ENCODE peak calls at places on chromosomes 3 and 15, in nine cellular contexts. N is pancreas, E is cardiac fibroblast, K is astrocyte of the cerebellum, G is ovary, R is vagina, S is mucosa of descending colon, O is progenitor cell of endocrine pancreas, F is ascending aorta. M is an unnamed sample.

GRCh38 chr3:81829946-81830345 is 68.5 kb upstream of the GBE1 start:
- DNase-seq in O (no peak), S (no peak), G (no peak), F (no peak), N (no peak), K (no peak), R (no peak), E (no peak), M (no peak)

GRCh38 chr3:157087398-157088132 is 72.4 kb downstream of the CCNL1 start:
- DNase-seq in R (no peak), N (no peak), G (no peak), S (peak), K (no peak), E (peak), F (no peak), O (no peak), M (no peak)

GRCh38 chr3:193883551-193883950 is 252.4 kb upstream of the HES1 start:
- DNase-seq in F (no peak), E (peak), N (no peak), O (no peak), G (no peak), R (no peak), S (no peak), K (no peak), M (no peak)

GRCh38 chr3:22141769-22142168 is 390.8 kb upstream of the ZNF385D start:
- DNase-seq in N (no peak), S (no peak), G (no peak), O (no peak), K (no peak), R (no peak), F (no peak), E (no peak), M (no peak)

GRCh38 chr3:67526246-67526645 is 128.2 kb downstream of the SUCLG2 start:
- DNase-seq in G (no peak), K (peak), O (no peak), N (no peak), F (no peak), S (no peak), R (no peak), E (peak), M (no peak)

GRCh38 chr3:48440590-48440958 is 517 bp downstream of the TMA7 start:
- DNase-seq in R (no peak), E (peak), S (peak), N (no peak), G (no peak), K (no peak), F (no peak), O (no peak), M (no peak)

GRCh38 chr3:29427266-29428103 is 146.6 kb downstream of the RBMS3 start:
- DNase-seq in O (no peak), E (no peak), K (peak), F (no peak), G (no peak), N (no peak), S (no peak), R (no peak), M (no peak)

GRCh38 chr15:31193291-31193690 is 91.8 kb upstream of the TRPM1 start:
- DNase-seq in S (no peak), O (no peak), F (no peak), N (no peak), R (no peak), K (no peak), E (no peak), G (no peak), M (no peak)

GRCh38 chr3:535566-536416 is 339.2 kb downstream of the CHL1 start:
- DNase-seq in O (peak), K (no peak), R (no peak), S (no peak), E (peak), F (peak), G (peak), N (peak), M (peak)

GRCh38 chr15:96181873-96182301 is 148.6 kb upstream of the NR2F2 start:
- DNase-seq in N (no peak), G (peak), S (peak), K (no peak), F (peak), E (peak), O (no peak), R (no peak), M (no peak)

GRCh38 chr15:35925634-35926380 is 379.8 kb upstream of the DPH6 start:
- DNase-seq in O (no peak), R (no peak), S (no peak), E (peak), F (no peak), G (no peak), K (no peak), N (no peak), M (no peak)

GRCh38 chr15:58086479-58086878 is 21.0 kb upstream of the ALDH1A2 start:
- DNase-seq in R (no peak), G (no peak), N (no peak), K (no peak), S (no peak), F (no peak), E (peak), O (no peak), M (no peak)

GRCh38 chr15:44956388-44956787 is at the start of gene TERB2:
- DNase-seq in E (no peak), O (no peak), N (no peak), K (no peak), G (no peak), S (no peak), F (no peak), R (no peak), M (no peak)

GRCh38 chr3:82382831-82383230 is 621.4 kb upstream of the GBE1 start:
- DNase-seq in G (no peak), R (no peak), S (no peak), N (no peak), F (no peak), E (no peak), O (no peak), K (no peak), M (no peak)

DNA sequence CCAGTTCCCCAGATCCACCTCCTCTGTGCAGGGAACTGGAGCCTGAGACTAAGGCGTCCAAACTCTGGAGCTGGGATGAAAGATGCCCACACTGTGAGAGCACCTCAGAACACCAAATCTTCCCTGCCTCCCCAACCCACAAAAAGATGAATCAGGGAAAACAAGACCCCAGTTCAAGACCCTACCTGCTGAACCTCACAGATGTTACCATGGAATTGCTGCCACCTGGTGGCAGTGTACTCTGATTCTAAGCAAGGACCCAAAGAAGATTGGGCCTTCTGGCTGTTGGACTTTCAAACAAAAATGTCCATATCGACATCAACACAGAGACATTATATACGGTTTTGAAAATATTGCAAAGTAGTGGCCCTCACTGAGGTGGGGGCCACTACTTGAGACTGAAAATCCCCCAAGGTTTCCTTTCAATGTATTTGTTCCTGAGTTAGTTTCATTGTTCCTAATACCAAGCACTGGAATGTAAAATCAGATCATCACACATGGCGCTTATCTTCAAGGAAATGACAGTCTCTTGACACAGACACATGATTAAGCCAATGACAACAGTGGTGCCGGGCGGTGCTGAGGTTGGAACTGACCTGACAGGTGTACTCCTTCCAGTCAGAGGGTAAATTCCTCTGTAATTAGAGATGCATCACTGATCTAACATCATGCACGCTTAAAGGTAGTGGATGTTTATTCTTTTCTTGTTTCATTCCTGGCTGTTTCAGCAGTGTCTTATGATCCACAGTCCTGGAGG is 67.6 kb downstream of the SLC6A11 start:
- DNase-seq in R (no peak), G (no peak), K (no peak), F (no peak), N (no peak), S (peak), E (peak), O (no peak), M (peak)
- TF ChIP-seq CTCF in R (no peak), G (no peak), K (peak), F (no peak), N (no peak), S (no peak), E (peak), O (peak), M (peak)

DNA sequence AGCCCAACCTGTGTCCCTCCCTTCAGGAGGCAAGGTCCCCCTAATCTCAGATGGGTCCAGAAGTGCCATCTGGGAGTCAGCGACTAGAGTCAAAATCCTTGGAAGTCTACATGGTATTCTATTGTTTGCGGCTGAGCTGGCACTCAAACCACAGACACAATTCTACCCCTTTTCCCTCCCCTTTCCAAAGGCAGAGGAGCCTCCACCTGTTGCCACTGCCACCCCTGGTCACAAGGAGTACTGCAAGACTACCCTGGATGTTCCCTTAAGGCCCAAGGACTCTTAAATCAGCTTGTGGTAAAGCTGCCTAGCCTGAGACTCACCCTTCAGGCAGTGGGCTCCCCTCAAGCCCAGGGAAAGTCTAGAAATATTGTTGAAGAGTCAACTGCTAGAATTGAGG is 4.3 kb upstream of the OR5H6 start:
- DNase-seq in O (no peak), N (no peak), F (no peak), S (no peak), G (no peak), K (no peak), R (no peak), E (no peak), M (no peak)
- TF ChIP-seq CTCF in O (no peak), N (no peak), F (no peak), S (no peak), G (no peak), K (no peak), R (no peak), E (peak), M (no peak)

GRCh38 chr3:154121236-154122095 is at the start of gene ARHGEF26:
- DNase-seq in O (peak), K (peak), G (peak), R (peak), F (peak), N (peak), S (peak), E (peak), M (peak)
- TF ChIP-seq CTCF in O (no peak), K (no peak), G (no peak), R (no peak), F (no peak), N (no peak), S (no peak), E (no peak), M (no peak)

GRCh38 chr3:108473711-108474110 is 36.7 kb downstream of the MYH15 start:
- DNase-seq in F (no peak), S (no peak), G (no peak), R (no peak), K (no peak), N (no peak), O (no peak), E (no peak), M (no peak)

GRCh38 chr3:108475220-108475782 is 35.1 kb downstream of the MYH15 start:
- DNase-seq in R (no peak), F (no peak), G (no peak), N (no peak), K (no peak), E (no peak), S (no peak), O (no peak), M (no peak)

GRCh38 chr3:108474581-108474980 is 35.8 kb downstream of the MYH15 start:
- DNase-seq in N (no peak), O (no peak), F (no peak), S (no peak), E (no peak), R (no peak), K (peak), G (no peak), M (no peak)

GRCh38 chr3:108479212-108479611 is 31.2 kb downstream of the MYH15 start:
- DNase-seq in S (no peak), O (peak), G (no peak), E (no peak), R (no peak), N (no peak), F (no peak), K (no peak), M (no peak)

DNA sequence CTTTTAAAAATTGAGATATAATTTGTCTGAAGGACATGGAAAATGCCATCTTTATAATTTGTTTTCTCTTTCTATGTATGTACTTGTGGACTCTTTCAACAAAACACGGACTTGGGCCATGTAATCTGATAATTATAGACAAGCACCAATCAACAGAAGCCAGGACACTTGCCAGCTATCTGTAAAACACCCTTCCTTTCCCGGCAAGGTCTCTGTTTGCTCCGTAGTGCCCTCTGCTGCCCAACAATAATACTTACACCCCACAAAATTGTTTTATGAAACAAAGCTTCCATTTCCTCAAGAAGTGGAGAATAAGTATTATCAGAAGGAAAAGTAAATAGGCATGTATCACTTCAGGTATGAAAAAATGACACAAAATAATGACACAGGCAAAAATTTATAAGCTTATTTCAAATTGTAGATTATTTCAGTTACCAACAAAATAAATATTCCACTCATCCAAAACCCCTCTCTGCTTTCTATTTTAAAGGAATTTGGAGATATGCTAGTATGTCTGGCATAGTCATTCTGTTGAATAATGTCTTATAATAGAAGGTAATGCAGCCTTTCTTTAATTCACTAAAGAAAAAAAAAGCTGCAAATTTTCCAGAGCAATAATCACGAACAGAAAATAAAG is 32.8 kb downstream of the MYH15 start:
- DNase-seq in F (no peak), S (peak), E (peak), O (peak), G (peak), N (peak), R (no peak), K (peak), M (peak)
- TF ChIP-seq CTCF in F (peak), S (peak), E (peak), O (peak), G (no peak), N (peak), R (peak), K (peak), M (peak)